ENCODE peak calls at places on chromosomes 4 and X, in four cellular contexts. D is CD8-positive, alpha-beta memory T cell; T is GM23248; L is colonic mucosa. P is an unnamed sample.
A peak's percentile ranks its signal among the peaks of the same experiment; 100 is the strongest.

GRCh38 chr4:112170451-112170993 is 25.3 kb downstream of the FAM241A start:
- DNase-seq in L (no peak), D (no peak), T (peak; percentile 96), P (no peak)

GRCh38 chr4:30385650-30386049 is 334.5 kb upstream of the PCDH7 start:
- DNase-seq in D (no peak), L (no peak), T (no peak), P (no peak)

GRCh38 chr4:185624248-185624568 is 88.9 kb upstream of the PDLIM3 start:
- DNase-seq in L (no peak), D (no peak), T (no peak), P (no peak)

GRCh38 chr4:56356650-56357049 is 30.6 kb downstream of the AASDH start:
- DNase-seq in T (no peak), L (no peak), D (no peak), P (no peak)

GRCh38 chrX:13473666-13474516 is 95.5 kb upstream of the EGFL6 start:
- DNase-seq in T (peak; percentile 49), D (no peak), L (no peak), P (no peak)

GRCh38 chrX:73337366-73337765 is 109.5 kb upstream of the CDX4 start:
- DNase-seq in D (no peak), L (no peak), T (no peak), P (no peak)

GRCh38 chr4:122606364-122607043 is 14.4 kb downstream of the IL21 start:
- DNase-seq in D (no peak), L (no peak), T (no peak), P (no peak)

GRCh38 chr4:7967501-7968261 is 28.0 kb upstream of the AFAP1 start:
- DNase-seq in D (no peak), T (peak; percentile 55), L (peak; percentile 68), P (no peak)

GRCh38 chr4:190017357-190018200 is 9.5 kb downstream of the FRG2 start:
- DNase-seq in L (no peak), T (peak; percentile 21), D (no peak), P (no peak)

GRCh38 chr4:156805696-156806095 is 165.9 kb downstream of the PDGFC start:
- DNase-seq in D (no peak), L (no peak), T (no peak), P (no peak)

GRCh38 chrX:42567268-42567667 is 210.7 kb downstream of the PPP1R2C start:
- DNase-seq in T (peak; percentile 0), L (no peak), D (no peak), P (no peak)

GRCh38 chrX:136963973-136964372 is 69.8 kb downstream of the GPR101 start:
- DNase-seq in D (no peak), L (no peak), T (no peak), P (no peak)

GRCh38 chr4:86895692-86896488 is 3.7 kb upstream of the C4orf36 start:
- DNase-seq in L (no peak), D (no peak), T (peak; percentile 83), P (no peak)

GRCh38 chr4:119138046-119138445 is 2.4 kb downstream of the MYOZ2 start:
- DNase-seq in D (no peak), L (no peak), T (no peak), P (no peak)

GRCh38 chrX:130034178-130034577 is 51.7 kb downstream of the BCORL1 start:
- DNase-seq in D (no peak), L (no peak), T (no peak), P (no peak)

GRCh38 chr4:69874507-69874906 is 14.6 kb upstream of the SULT1E1 start:
- DNase-seq in T (no peak), D (no peak), L (no peak), P (no peak)

DNA sequence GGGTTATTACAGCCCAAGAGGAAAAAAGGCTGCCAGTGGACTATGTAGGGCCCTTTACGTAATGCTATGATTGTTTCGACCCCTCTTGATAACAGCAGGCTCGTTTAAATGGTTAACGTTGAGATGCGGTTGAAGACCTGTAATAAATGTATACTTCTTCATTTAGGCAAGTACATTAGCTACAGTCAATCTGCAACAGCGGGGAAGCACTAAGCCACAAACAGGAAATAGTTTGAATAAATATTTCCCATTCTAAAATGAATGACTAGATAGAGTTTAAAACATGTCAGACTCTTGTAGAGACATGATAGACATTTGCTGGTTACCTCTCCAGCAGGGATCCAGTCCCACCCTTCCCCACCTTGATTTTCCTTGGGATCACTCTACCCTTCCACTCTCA is 38.1 kb upstream of the STIM2 start:
- DNase-seq in T (no peak), L (no peak), D (no peak), P (no peak)
- H3K27ac ChIP-seq in T (no peak overlapping the region), L (peak overlapping the region; percentile 37), D (no peak overlapping the region), P (no peak overlapping the region)

GRCh38 chr4:40197879-40198689 is 1.3 kb downstream of the RHOH start:
- DNase-seq in T (no peak), L (no peak), D (no peak), P (no peak)
- H3K4me3 ChIP-seq in T (no peak overlapping the region), L (peak overlapping the region; percentile 8), D (peak overlapping the region; percentile 93), P (no peak overlapping the region)

GRCh38 chrX:78659955-78660354 is 827 bp upstream of the RTL3 start:
- DNase-seq in L (no peak), T (no peak), D (no peak), P (no peak)

GRCh38 chrX:78650906-78651437 is 8.2 kb downstream of the RTL3 start:
- DNase-seq in D (no peak), T (peak; percentile 55), L (no peak), P (no peak)

GRCh38 chrX:78658851-78659744 is at the start of gene RTL3:
- DNase-seq in L (no peak), T (peak; percentile 83), D (no peak), P (no peak)

GRCh38 chrX:78652971-78653822 is 5.9 kb downstream of the RTL3 start:
- DNase-seq in D (no peak), L (no peak), T (peak; percentile 78), P (no peak)

GRCh38 chrX:78655642-78656041 is 3.5 kb downstream of the RTL3 start:
- DNase-seq in T (no peak), L (no peak), D (no peak), P (no peak)
- H3K4me1 ChIP-seq in T (peaks cover 59% of the 10 kb centered on the region), L (no peaks in the 10 kb centered on the region), D (peaks cover 21% of the 10 kb centered on the region), P (no peaks in the 10 kb centered on the region)

GRCh38 chr4:101160792-101161592 is 186.3 kb downstream of the PPP3CA start:
- DNase-seq in T (no peak), D (no peak), L (no peak), P (no peak)

GRCh38 chr4:101156619-101157310 is 190.6 kb downstream of the PPP3CA start:
- DNase-seq in D (no peak), L (no peak), T (peak; percentile 18), P (no peak)

GRCh38 chr4:101158136-101158485 is 189.2 kb downstream of the PPP3CA start:
- DNase-seq in L (no peak), D (no peak), T (peak; percentile 73), P (no peak)

GRCh38 chr4:101157415-101158135 is 189.8 kb downstream of the PPP3CA start:
- DNase-seq in T (peak; percentile 55), D (no peak), L (no peak), P (no peak)

DNA sequence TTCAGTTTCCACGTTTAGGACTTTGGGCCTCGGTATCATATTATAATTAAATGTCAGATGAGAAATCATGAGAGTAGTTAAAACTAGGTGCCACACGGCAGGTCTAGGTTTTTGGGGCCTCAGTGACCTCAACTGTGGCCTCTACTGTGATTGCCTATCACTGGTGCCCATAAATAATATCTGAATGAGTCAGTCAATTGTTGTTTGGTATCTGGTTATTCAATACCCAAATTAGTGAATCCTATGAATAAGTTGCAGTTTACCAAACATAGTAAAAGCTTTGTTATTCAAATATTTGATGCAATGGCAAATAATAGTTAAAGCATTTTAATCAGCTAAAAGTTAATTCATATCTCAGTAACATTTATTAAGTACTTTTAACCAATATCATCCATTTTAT is 188.8 kb downstream of the PPP3CA start:
- DNase-seq in D (no peak), T (no peak), L (no peak), P (no peak)
- H3K27ac ChIP-seq in D (no peak overlapping the region), T (peak overlapping the region; percentile 56), L (no peak overlapping the region), P (no peak overlapping the region)

GRCh38 chrX:45852884-45853283 is 652.2 kb upstream of the DIPK2B start:
- DNase-seq in L (no peak), T (peak; percentile 55), D (no peak), P (no peak)
- H3K4me3 ChIP-seq in L (no peak overlapping the region), T (no peak overlapping the region), D (no peak overlapping the region), P (no peak overlapping the region)